ENCODE peak calls at places on chromosomes 12 and 14, in eight cellular contexts. K is lower lobe of right lung; M is ovary; A is colonic mucosa; P is hepatocyte; W is B cell; U is neural progenitor cell; D is CD8-positive, alpha-beta T cell. V is an unnamed sample.

GRCh38 chr12:48302161-48302896 is 48.4 kb downstream of the ZNF641 start:
- DNase-seq in U (no peak), P (no peak), A (no peak), W (no peak), M (no peak), K (no peak), D (no peak), V (no peak)

GRCh38 chr14:89616425-89617141 is 199.6 kb upstream of the FOXN3 start:
- DNase-seq in U (no peak), K (no peak), A (peak; percentile 21), D (peak; percentile 54), P (peak; percentile 28), W (peak; percentile 61), M (no peak), V (peak; percentile 70)

GRCh38 chr12:81819991-81820633 is 61.0 kb upstream of the PPFIA2 start:
- DNase-seq in M (no peak), W (no peak), K (no peak), D (no peak), U (no peak), P (no peak), A (no peak), V (no peak)

GRCh38 chr14:89056394-89056793 is 231.9 kb downstream of the TTC8 start:
- DNase-seq in P (no peak), M (no peak), D (no peak), A (no peak), K (no peak), U (no peak), W (no peak), V (no peak)

GRCh38 chr14:60563113-60563512 is 54.2 kb downstream of the SIX6 start:
- DNase-seq in P (no peak), U (no peak), M (no peak), A (no peak), K (no peak), D (no peak), W (no peak), V (no peak)

GRCh38 chr14:94445003-94445402 is 7.6 kb downstream of the SERPINA11 start:
- DNase-seq in A (no peak), U (no peak), K (no peak), D (no peak), P (no peak), W (no peak), M (no peak), V (no peak)

GRCh38 chr14:96588410-96589249 is 86.4 kb downstream of the PAPOLA start:
- DNase-seq in K (no peak), W (no peak), A (no peak), P (no peak), M (no peak), D (no peak), U (no peak), V (no peak)

GRCh38 chr14:63453443-63453936 is 89.7 kb downstream of the PPP2R5E start:
- DNase-seq in K (no peak), P (peak; percentile 26), A (no peak), M (no peak), U (no peak), D (no peak), W (no peak), V (no peak)

GRCh38 chr12:51349026-51349425 is 2.5 kb upstream of the CELA1 start:
- DNase-seq in W (no peak), U (no peak), P (no peak), K (no peak), A (no peak), M (no peak), D (no peak), V (no peak)

GRCh38 chr12:126389215-126389841 is 1324.1 kb downstream of the AACS start:
- DNase-seq in U (no peak), P (peak; percentile 13), M (no peak), A (peak; percentile 21), K (no peak), W (no peak), D (no peak), V (no peak)

GRCh38 chr12:45989857-45990467 is 412 bp downstream of the SCAF11 start:
- DNase-seq in W (peak; percentile 73), P (peak; percentile 76), A (peak; percentile 81), D (peak; percentile 51), U (peak; percentile 72), M (peak; percentile 56), K (peak; percentile 82), V (peak; percentile 33)

GRCh38 chr12:96141216-96141944 is 52.8 kb upstream of the ELK3 start:
- DNase-seq in M (no peak), U (no peak), D (no peak), W (no peak), K (no peak), A (no peak), P (peak; percentile 38), V (no peak)

GRCh38 chr12:49476091-49476490 is 62.7 kb upstream of the KCNH3 start:
- DNase-seq in W (no peak), U (no peak), M (no peak), A (no peak), P (no peak), K (no peak), D (no peak), V (no peak)

GRCh38 chr14:40599726-40600125 is 1007.0 kb upstream of the LRFN5 start:
- DNase-seq in W (no peak), P (peak; percentile 17), M (no peak), U (no peak), D (no peak), A (no peak), K (no peak), V (no peak)

GRCh38 chr14:54976316-54976715 is 50.6 kb downstream of the WDHD1 start:
- DNase-seq in K (no peak), W (no peak), D (no peak), A (no peak), P (no peak), U (no peak), M (no peak), V (no peak)

GRCh38 chr12:122602456-122602855 is 75.4 kb downstream of the KNTC1 start:
- DNase-seq in M (no peak), W (no peak), U (no peak), P (no peak), D (no peak), A (no peak), K (no peak), V (no peak)

GRCh38 chr12:3218150-3218845 is 141.1 kb downstream of the TSPAN9 start:
- DNase-seq in U (no peak), D (no peak), K (peak; percentile 59), A (peak; percentile 47), W (no peak), P (peak; percentile 70), M (peak; percentile 87), V (peak; percentile 54)

GRCh38 chr12:83114042-83114441 is 427.3 kb downstream of the TMTC2 start:
- DNase-seq in A (no peak), K (no peak), U (peak; percentile 11), M (no peak), W (no peak), P (no peak), D (no peak), V (no peak)

GRCh38 chr12:93570552-93571359 is 1.7 kb upstream of the SOCS2 start:
- DNase-seq in P (peak; percentile 98), K (peak; percentile 97), A (peak; percentile 97), W (peak; percentile 72), D (peak; percentile 79), U (peak; percentile 97), M (peak; percentile 90), V (peak; percentile 84)

GRCh38 chr12:93572712-93573551 is 457 bp downstream of the SOCS2 start:
- DNase-seq in D (peak; percentile 39), A (peak; percentile 53), M (peak; percentile 25), P (peak; percentile 55), W (peak; percentile 70), K (peak; percentile 51), U (peak; percentile 53), V (peak; percentile 29)

GRCh38 chr12:93571854-93572711 is at the start of gene SOCS2:
- DNase-seq in A (peak; percentile 63), D (peak; percentile 25), W (peak; percentile 61), U (peak; percentile 80), M (peak; percentile 33), P (peak; percentile 63), K (peak; percentile 55), V (peak; percentile 42)

GRCh38 chr12:93569656-93570551 is 2.6 kb upstream of the SOCS2 start:
- DNase-seq in W (peak; percentile 82), M (peak; percentile 79), K (peak; percentile 90), A (peak; percentile 93), P (peak; percentile 93), U (peak; percentile 93), D (peak; percentile 73), V (peak; percentile 86)

GRCh38 chr12:93571360-93571853 is 1.1 kb upstream of the SOCS2 start:
- DNase-seq in M (peak; percentile 65), W (peak; percentile 53), D (peak; percentile 59), P (peak; percentile 78), A (peak; percentile 87), K (peak; percentile 77), U (peak; percentile 80), V (peak; percentile 69)
- TF ChIP-seq CTCF in M (peak; percentile 7), W (peak; percentile 24), D (no peak), P (peak; percentile 41), A (no peak), K (no peak), U (peak; percentile 37), V (peak; percentile 51)

DNA sequence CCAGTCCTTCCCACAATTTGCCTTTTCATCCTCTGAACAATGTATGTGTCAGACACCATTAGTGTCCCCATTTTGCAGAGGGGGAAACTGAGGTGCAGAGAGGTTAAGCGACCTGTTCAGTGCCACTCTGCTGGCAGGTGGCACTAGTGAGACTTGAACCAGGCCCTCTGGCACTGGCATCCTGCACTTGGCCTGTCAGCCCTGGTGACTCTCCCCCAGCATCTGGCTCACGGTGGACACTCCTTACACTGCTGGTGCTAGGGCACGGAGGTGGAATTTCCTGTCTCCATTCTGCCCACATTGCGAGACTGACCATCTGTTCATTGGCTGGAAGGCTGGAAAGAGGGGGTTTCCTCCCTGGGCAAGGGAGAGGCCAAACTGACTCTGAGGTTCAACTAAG is 48.7 kb downstream of the CCNK start:
- DNase-seq in K (no peak), W (no peak), D (no peak), M (no peak), A (no peak), U (no peak), P (no peak), V (no peak)
- TF ChIP-seq CTCF in K (no peak), W (no peak), D (no peak), M (no peak), A (no peak), U (no peak), P (no peak), V (no peak)

GRCh38 chr12:98532687-98533304 is 17.4 kb downstream of the TMPO start:
- DNase-seq in U (peak; percentile 48), A (no peak), M (no peak), P (peak; percentile 49), K (no peak), W (peak; percentile 58), D (no peak), V (no peak)
- TF ChIP-seq CTCF in U (peak; percentile 67), A (peak; percentile 64), M (peak; percentile 29), P (peak; percentile 53), K (peak; percentile 68), W (peak; percentile 82), D (peak; percentile 59), V (peak; percentile 26)

DNA sequence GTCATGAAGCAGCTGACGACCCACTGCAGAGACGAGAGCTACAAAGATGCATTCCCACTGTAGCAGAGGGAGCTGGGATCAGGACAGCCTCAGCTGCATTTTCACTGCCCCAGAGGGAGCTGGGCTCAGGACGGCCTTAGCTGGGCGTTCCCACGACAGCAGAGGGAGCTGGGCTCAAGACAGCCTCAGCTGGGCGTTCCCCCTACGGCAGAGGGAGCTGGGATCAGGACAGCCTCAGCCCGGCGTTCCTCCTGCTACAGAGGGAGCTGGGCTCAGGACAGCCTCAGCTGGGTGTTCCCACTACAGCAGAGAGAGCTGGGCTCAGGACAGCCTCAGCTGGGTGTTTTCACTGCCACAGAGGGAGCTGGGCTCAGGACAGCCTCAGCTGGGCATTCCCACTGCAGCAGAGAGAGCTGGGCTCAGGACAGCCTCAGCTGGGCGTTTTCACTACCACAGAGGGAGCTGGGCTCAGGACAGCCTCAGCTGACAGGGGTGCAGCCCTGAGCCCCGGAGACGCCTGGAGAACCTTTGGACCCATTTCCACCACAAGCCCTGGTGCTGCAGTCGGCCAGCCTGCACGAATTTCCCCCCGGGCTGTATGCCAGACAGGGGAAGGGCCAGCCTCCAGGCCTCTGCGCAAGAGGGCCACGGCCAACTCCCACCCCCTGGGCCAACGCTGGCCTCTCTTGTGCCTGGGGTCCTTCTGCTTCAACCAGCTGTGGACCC is 2.8 kb upstream of the C14orf180 start:
- DNase-seq in P (peak; percentile 70), D (no peak), M (no peak), W (no peak), U (no peak), K (no peak), A (peak; percentile 69), V (no peak)
- TF ChIP-seq CTCF in P (no peak), D (no peak), M (no peak), W (no peak), U (no peak), K (no peak), A (no peak), V (no peak)